ENCODE peak calls at places on chromosomes 12 and 14, in nine cellular contexts. J is CD14-positive monocyte; C is GM10248; H is HuH-7.5; N is CD8-positive, alpha-beta T cell; B is stimulated activated CD4-positive, alpha-beta T cell treated with anti-CD3 and anti-CD28 coated beads, Interleukin-1b, Interleukin-23, amount 100 ng/mL, for 1 hour; E is sigmoid colon; Y is transverse colon; W is activated CD4-positive, alpha-beta T cell treated with anti-CD3 and anti-CD28 coated beads, Interleukin-2, amount 50 U/mL, for 4 hours. L is an unnamed sample.

GRCh38 chr14:101947904-101948665 is 16.3 kb upstream of the DYNC1H1 start:
- DNase-seq in J (peak; percentile 100), C (peak; percentile 100), H (peak; percentile 95), N (peak; percentile 99), B (peak; percentile 98), E (peak; percentile 100), Y (peak; percentile 100), W (peak; percentile 99), L (peak; percentile 92)

GRCh38 chr12:52207106-52207505 is 15.3 kb upstream of the KRT80 start:
- DNase-seq in J (peak; percentile 36), C (no peak), H (no peak), N (no peak), B (no peak), E (peak; percentile 50), Y (no peak), W (no peak), L (no peak)

GRCh38 chr12:131917139-131917710 is 11.9 kb upstream of the PUS1 start:
- DNase-seq in J (peak; percentile 40), C (no peak), H (no peak), N (no peak), B (no peak), E (no peak), Y (no peak), W (peak; percentile 14), L (no peak)

GRCh38 chr12:104722541-104723534 is 235.3 kb downstream of the SLC41A2 start:
- DNase-seq in J (no peak), C (no peak), H (no peak), N (no peak), B (no peak), E (no peak), Y (no peak), W (no peak), L (no peak)

GRCh38 chr14:35133542-35134328 is 11.4 kb downstream of the PRORP start:
- DNase-seq in J (no peak), C (no peak), H (no peak), N (no peak), B (no peak), E (no peak), Y (no peak), W (no peak), L (no peak)

GRCh38 chr14:41785696-41786095 is 179.0 kb downstream of the LRFN5 start:
- DNase-seq in J (no peak), C (no peak), H (no peak), N (no peak), B (no peak), E (no peak), Y (no peak), W (no peak), L (no peak)

GRCh38 chr12:128326419-128326818 is 59.4 kb downstream of the TMEM132C start:
- DNase-seq in J (no peak), C (no peak), H (no peak), N (no peak), B (no peak), E (no peak), Y (no peak), W (no peak), L (no peak)

GRCh38 chr14:99522934-99523660 is 41.9 kb downstream of the CCNK start:
- DNase-seq in J (peak; percentile 35), C (no peak), H (no peak), N (no peak), B (no peak), E (no peak), Y (peak; percentile 34), W (no peak), L (no peak)

GRCh38 chr14:103126873-103127304 is 3.6 kb downstream of the TNFAIP2 start:
- DNase-seq in J (no peak), C (no peak), H (no peak), N (no peak), B (no peak), E (peak; percentile 73), Y (peak; percentile 71), W (no peak), L (no peak)

GRCh38 chr12:14403711-14404164 is 38.3 kb downstream of the ATF7IP start:
- DNase-seq in J (no peak), C (peak; percentile 38), H (no peak), N (no peak), B (no peak), E (no peak), Y (no peak), W (no peak), L (no peak)

GRCh38 chr14:66403183-66403582 is 83.0 kb upstream of the CCDC196 start:
- DNase-seq in J (no peak), C (peak; percentile 11), H (no peak), N (no peak), B (no peak), E (no peak), Y (no peak), W (no peak), L (no peak)

GRCh38 chr12:530308-530707 is 70.6 kb downstream of the B4GALNT3 start:
- DNase-seq in J (no peak), C (no peak), H (no peak), N (no peak), B (no peak), E (no peak), Y (no peak), W (no peak), L (no peak)

GRCh38 chr14:79706382-79706781 is 504.9 kb downstream of the DIO2 start:
- DNase-seq in J (no peak), C (no peak), H (no peak), N (no peak), B (no peak), E (no peak), Y (no peak), W (no peak), L (no peak)

GRCh38 chr14:102806447-102806846 is 29.2 kb downstream of the TRAF3 start:
- DNase-seq in J (no peak), C (no peak), H (no peak), N (no peak), B (no peak), E (no peak), Y (no peak), W (no peak), L (no peak)

GRCh38 chr14:66999978-67000377 is 189.3 kb upstream of the GARIN2 start:
- DNase-seq in J (no peak), C (no peak), H (no peak), N (no peak), B (no peak), E (no peak), Y (no peak), W (no peak), L (no peak)

GRCh38 chr14:95323917-95324316 is 4.2 kb upstream of the CLMN start:
- DNase-seq in J (no peak), C (no peak), H (no peak), N (no peak), B (no peak), E (no peak), Y (no peak), W (no peak), L (no peak)

GRCh38 chr14:27623782-27624181 is 1025.9 kb upstream of the NOVA1 start:
- DNase-seq in J (no peak), C (no peak), H (no peak), N (no peak), B (no peak), E (no peak), Y (no peak), W (no peak), L (no peak)

GRCh38 chr12:34294671-34295365 is 272.5 kb downstream of the ALG10 start:
- DNase-seq in J (peak; percentile 21), C (no peak), H (no peak), N (no peak), B (no peak), E (peak; percentile 51), Y (peak; percentile 1), W (no peak), L (no peak)

GRCh38 chr14:38197761-38198345 is 9.9 kb upstream of the SSTR1 start:
- DNase-seq in J (no peak), C (no peak), H (no peak), N (no peak), B (no peak), E (no peak), Y (no peak), W (no peak), L (no peak)

GRCh38 chr14:96911499-96912130 is 114.4 kb downstream of the VRK1 start:
- DNase-seq in J (no peak), C (no peak), H (no peak), N (no peak), B (no peak), E (no peak), Y (no peak), W (no peak), L (no peak)

GRCh38 chr12:54593716-54594115 is 5.3 kb upstream of the PPP1R1A start:
- DNase-seq in J (no peak), C (no peak), H (no peak), N (no peak), B (no peak), E (no peak), Y (no peak), W (no peak), L (no peak)

GRCh38 chr14:73665130-73665529 is 20.3 kb downstream of the DNAL1 start:
- DNase-seq in J (no peak), C (no peak), H (no peak), N (no peak), B (no peak), E (no peak), Y (no peak), W (no peak), L (no peak)

GRCh38 chr12:124509676-124510300 is 57.6 kb downstream of the NCOR2 start:
- DNase-seq in J (no peak), C (no peak), H (no peak), N (no peak), B (no peak), E (peak; percentile 91), Y (peak; percentile 55), W (no peak), L (no peak)

GRCh38 chr12:18323159-18323558 is 61.8 kb downstream of the PIK3C2G start:
- DNase-seq in J (no peak), C (no peak), H (no peak), N (no peak), B (no peak), E (no peak), Y (no peak), W (no peak), L (no peak)

GRCh38 chr12:57242691-57243454 is 8.1 kb downstream of the STAC3 start:
- DNase-seq in J (no peak), C (peak; percentile 72), H (peak; percentile 83), N (peak; percentile 51), B (no peak), E (peak; percentile 75), Y (peak; percentile 72), W (peak; percentile 65), L (no peak)

GRCh38 chr14:99357151-99357550 is 85.2 kb upstream of the BCL11B start:
- DNase-seq in J (no peak), C (no peak), H (no peak), N (no peak), B (no peak), E (no peak), Y (no peak), W (no peak), L (no peak)

GRCh38 chr12:57836442-57837375 is 9.8 kb downstream of the CTDSP2 start:
- DNase-seq in J (no peak), C (peak; percentile 63), H (no peak), N (no peak), B (no peak), E (peak; percentile 89), Y (peak; percentile 71), W (no peak), L (no peak)

GRCh38 chr12:129827102-129827873 is 76.5 kb downstream of the TMEM132D start:
- DNase-seq in J (no peak), C (no peak), H (no peak), N (no peak), B (no peak), E (no peak), Y (no peak), W (no peak), L (no peak)

GRCh38 chr14:105061428-105062047 is 3.7 kb downstream of the GPR132 start:
- DNase-seq in J (peak; percentile 76), C (peak; percentile 76), H (no peak), N (peak; percentile 34), B (peak; percentile 56), E (peak; percentile 76), Y (peak; percentile 62), W (no peak), L (no peak)

GRCh38 chr12:13422291-13422690 is 225.8 kb downstream of the EMP1 start:
- DNase-seq in J (no peak), C (no peak), H (no peak), N (no peak), B (no peak), E (no peak), Y (no peak), W (no peak), L (no peak)

GRCh38 chr12:11881835-11882234 is 188.9 kb upstream of the BCL2L14 start:
- DNase-seq in J (no peak), C (no peak), H (no peak), N (no peak), B (no peak), E (no peak), Y (peak; percentile 51), W (no peak), L (no peak)